ENCODE peak calls at places on chromosomes 2 and 18, in seven cellular contexts. M is ELR, P is NCI-H1694 treated with DMSO at 0.1 percent for 48 hours, C is adrenal gland, Z is NCI-H1092, I is NCI-H446 treated with DMSO at 0.1 percent for 48 hours, H is lower leg skin. S is an unnamed sample.

GRCh38 chr2:109385506-109385905 is 228.3 kb downstream of the SEPTIN10 start:
- DNase-seq in M (no peak), P (no peak), C (no peak), Z (no peak), I (no peak), H (peak), S (no peak)

GRCh38 chr18:2244641-2245040 is 326.7 kb downstream of the METTL4 start:
- DNase-seq in M (no peak), P (no peak), C (no peak), Z (no peak), I (no peak), H (no peak), S (no peak)

GRCh38 chr2:170716851-170717598 is 1.9 kb downstream of the SP5 start:
- DNase-seq in M (peak), P (no peak), C (no peak), Z (peak), I (no peak), H (peak), S (no peak)

GRCh38 chr2:161063074-161063945 is 96.9 kb upstream of the TANK start:
- DNase-seq in M (peak), P (peak), C (peak), Z (peak), I (peak), H (peak), S (peak)

GRCh38 chr18:28150925-28151324 is 26.0 kb downstream of the CDH2 start:
- DNase-seq in M (no peak), P (no peak), C (no peak), Z (no peak), I (no peak), H (no peak), S (no peak)

GRCh38 chr2:95350320-95351079 is 52.0 kb upstream of the FAHD2A start:
- DNase-seq in M (no peak), P (no peak), C (peak), Z (no peak), I (no peak), H (peak), S (no peak)

GRCh38 chr2:72750466-72750865 is 75.4 kb downstream of the EXOC6B start:
- DNase-seq in M (no peak), P (no peak), C (no peak), Z (no peak), I (no peak), H (no peak), S (no peak)

GRCh38 chr2:128949360-128949759 is 630.7 kb upstream of the HS6ST1 start:
- DNase-seq in M (peak), P (no peak), C (no peak), Z (no peak), I (no peak), H (no peak), S (no peak)

GRCh38 chr2:98895901-98896300 is 40.1 kb downstream of the CRACDL start:
- DNase-seq in M (no peak), P (no peak), C (no peak), Z (no peak), I (no peak), H (peak), S (no peak)

GRCh38 chr18:25759111-25759510 is 331.3 kb downstream of the SS18 start:
- DNase-seq in M (peak), P (no peak), C (no peak), Z (no peak), I (no peak), H (no peak), S (no peak)

GRCh38 chr18:79251021-79251420 is 144.7 kb upstream of the NFATC1 start:
- DNase-seq in M (no peak), P (no peak), C (no peak), Z (no peak), I (no peak), H (no peak), S (no peak)

GRCh38 chr2:196597531-196597930 is 42.0 kb upstream of the CCDC150 start:
- DNase-seq in M (peak), P (no peak), C (no peak), Z (no peak), I (no peak), H (no peak), S (no peak)

GRCh38 chr2:157488877-157489276 is 45.0 kb upstream of the CYTIP start:
- DNase-seq in M (no peak), P (no peak), C (no peak), Z (no peak), I (no peak), H (no peak), S (no peak)

GRCh38 chr2:97950329-97951154 is 45.2 kb downstream of the TMEM131 start:
- DNase-seq in M (peak), P (no peak), C (no peak), Z (no peak), I (no peak), H (no peak), S (no peak)

GRCh38 chr2:64637931-64638330 is 15.8 kb downstream of the SERTAD2 start:
- DNase-seq in M (no peak), P (no peak), C (no peak), Z (no peak), I (no peak), H (no peak), S (no peak)

GRCh38 chr2:151844217-151844896 is 16.1 kb upstream of the ARL5A start:
- DNase-seq in M (no peak), P (no peak), C (no peak), Z (no peak), I (no peak), H (no peak), S (no peak)

GRCh38 chr18:63098014-63098981 is 221.3 kb downstream of the BCL2 start:
- DNase-seq in M (no peak), P (no peak), C (no peak), Z (no peak), I (no peak), H (no peak), S (no peak)

GRCh38 chr2:69641887-69642708 is 1.4 kb downstream of the AAK1 start:
- DNase-seq in M (no peak), P (no peak), C (no peak), Z (no peak), I (no peak), H (no peak), S (no peak)

GRCh38 chr2:238864207-238865014 is 16.5 kb downstream of the TWIST2 start:
- DNase-seq in M (peak), P (no peak), C (peak), Z (peak), I (peak), H (peak), S (no peak)

GRCh38 chr2:106020821-106021316 is 173.2 kb downstream of the UXS1 start:
- DNase-seq in M (no peak), P (peak), C (no peak), Z (peak), I (no peak), H (no peak), S (no peak)

GRCh38 chr2:23445450-23445868 is 60.5 kb downstream of the KLHL29 start:
- DNase-seq in M (peak), P (no peak), C (peak), Z (no peak), I (no peak), H (peak), S (no peak)

GRCh38 chr18:47163241-47163640 is 12.9 kb downstream of the IER3IP1 start:
- DNase-seq in M (peak), P (no peak), C (no peak), Z (no peak), I (no peak), H (no peak), S (no peak)

GRCh38 chr2:65658871-65659270 is 226.5 kb upstream of the SPRED2 start:
- DNase-seq in M (peak), P (no peak), C (no peak), Z (no peak), I (no peak), H (no peak), S (no peak)

GRCh38 chr2:98909381-98910211 is 26.4 kb downstream of the CRACDL start:
- DNase-seq in M (peak), P (peak), C (no peak), Z (peak), I (no peak), H (peak), S (no peak)